ENCODE peak calls at places on chromosome 11, in eight cellular contexts. S is stimulated activated CD8-positive, alpha-beta memory T cell treated with anti-CD3 and anti-CD28 coated beads, Interleukin-15, amount 100 ng/mL, for 4 hours; Q is SW480; F is NCI-H2081; G is DMS 273 treated with DMSO at 0.1 percent for 48 hours; L is ovary; I is HL-60; Z is C1 segment of cervical spinal cord. V is an unnamed sample.

GRCh38 chr11:44763111-44763820 is 36.5 kb downstream of the TSPAN18 start:
- DNase-seq in S (no peak), Q (no peak), F (no peak), G (no peak), L (no peak), I (no peak), Z (no peak), V (no peak)

GRCh38 chr11:109508185-109508584 is 86.2 kb downstream of the C11orf87 start:
- DNase-seq in S (no peak), Q (no peak), F (no peak), G (no peak), L (no peak), I (no peak), Z (no peak), V (no peak)

GRCh38 chr11:74845978-74846517 is 97.4 kb downstream of the RNF169 start:
- DNase-seq in S (no peak), Q (no peak), F (no peak), G (no peak), L (no peak), I (no peak), Z (no peak), V (no peak)

GRCh38 chr11:68956547-68957254 is 24.1 kb downstream of the MRGPRD start:
- DNase-seq in S (no peak), Q (no peak), F (no peak), G (no peak), L (no peak), I (no peak), Z (no peak), V (no peak)

GRCh38 chr11:65446446-65447277 is 24.1 kb downstream of the NEAT1 start:
- DNase-seq in S (no peak), Q (peak; percentile 15), F (no peak), G (no peak), L (no peak), I (no peak), Z (no peak), V (peak; percentile 68)

GRCh38 chr11:63999349-64000025 is 13.2 kb downstream of the OTUB1 start:
- DNase-seq in S (peak; percentile 10), Q (no peak), F (no peak), G (no peak), L (peak; percentile 69), I (no peak), Z (no peak), V (peak; percentile 71)

GRCh38 chr11:65489706-65490310 is 9.0 kb upstream of the MALAT1 start:
- DNase-seq in S (no peak), Q (no peak), F (no peak), G (peak; percentile 34), L (peak; percentile 65), I (no peak), Z (no peak), V (peak; percentile 59)

GRCh38 chr11:34134765-34135164 is 29.3 kb downstream of the NAT10 start:
- DNase-seq in S (no peak), Q (no peak), F (no peak), G (no peak), L (no peak), I (no peak), Z (no peak), V (no peak)

GRCh38 chr11:72671144-72672099 is 2.8 kb downstream of the PDE2A start:
- DNase-seq in S (no peak), Q (no peak), F (no peak), G (no peak), L (no peak), I (no peak), Z (no peak), V (no peak)

GRCh38 chr11:2175659-2176058 is 4.0 kb upstream of the TH start:
- DNase-seq in S (no peak), Q (no peak), F (no peak), G (no peak), L (no peak), I (no peak), Z (no peak), V (no peak)

GRCh38 chr11:100870138-100870537 is 183.1 kb downstream of the ARHGAP42 start:
- DNase-seq in S (no peak), Q (no peak), F (no peak), G (no peak), L (no peak), I (no peak), Z (no peak), V (no peak)

GRCh38 chr11:1908579-1908978 is 10.9 kb upstream of the TNNT3 start:
- DNase-seq in S (no peak), Q (no peak), F (no peak), G (no peak), L (peak; percentile 6), I (no peak), Z (no peak), V (no peak)

GRCh38 chr11:9687736-9688494 is 24.0 kb downstream of the SWAP70 start:
- DNase-seq in S (no peak), Q (no peak), F (no peak), G (no peak), L (peak; percentile 35), I (peak; percentile 25), Z (no peak), V (no peak)

GRCh38 chr11:57778318-57779037 is 16.9 kb downstream of the CTNND1 start:
- DNase-seq in S (no peak), Q (peak; percentile 97), F (peak; percentile 59), G (peak; percentile 25), L (peak; percentile 92), I (no peak), Z (peak; percentile 69), V (peak; percentile 94)

GRCh38 chr11:15692739-15693138 is 578.0 kb downstream of the INSC start:
- DNase-seq in S (no peak), Q (peak; percentile 83), F (no peak), G (no peak), L (no peak), I (no peak), Z (no peak), V (no peak)

GRCh38 chr11:120210651-120211521 is at the start of gene OAF:
- DNase-seq in S (peak; percentile 32), Q (peak; percentile 74), F (peak; percentile 68), G (peak; percentile 10), L (peak; percentile 76), I (peak; percentile 72), Z (peak; percentile 37), V (peak; percentile 79)

GRCh38 chr11:128482512-128483191 is 104.7 kb downstream of the ETS1 start:
- DNase-seq in S (no peak), Q (no peak), F (no peak), G (no peak), L (no peak), I (no peak), Z (no peak), V (peak; percentile 72)

GRCh38 chr11:92035488-92035887 is 189.1 kb upstream of the FAT3 start:
- DNase-seq in S (no peak), Q (peak; percentile 8), F (no peak), G (no peak), L (no peak), I (no peak), Z (no peak), V (no peak)

GRCh38 chr11:112558691-112559090 is 298.0 kb upstream of the PLET1 start:
- DNase-seq in S (no peak), Q (no peak), F (no peak), G (no peak), L (no peak), I (no peak), Z (no peak), V (no peak)

GRCh38 chr11:2553886-2554285 is 109.1 kb downstream of the KCNQ1 start:
- DNase-seq in S (no peak), Q (no peak), F (no peak), G (no peak), L (no peak), I (no peak), Z (no peak), V (no peak)

GRCh38 chr11:73204711-73205121 is 13.4 kb upstream of the P2RY2 start:
- DNase-seq in S (no peak), Q (no peak), F (no peak), G (no peak), L (no peak), I (peak; percentile 97), Z (no peak), V (peak; percentile 54)

GRCh38 chr11:68914761-68915160 is 11.1 kb downstream of the IGHMBP2 start:
- DNase-seq in S (no peak), Q (no peak), F (no peak), G (no peak), L (no peak), I (no peak), Z (no peak), V (no peak)

GRCh38 chr11:47552086-47552580 is 799 bp downstream of the CELF1 start:
- DNase-seq in S (no peak), Q (peak; percentile 30), F (peak; percentile 37), G (no peak), L (no peak), I (peak; percentile 42), Z (no peak), V (peak; percentile 24)

GRCh38 chr11:58059011-58059358 is 28.2 kb downstream of the OR6Q1 start:
- DNase-seq in S (no peak), Q (peak; percentile 38), F (no peak), G (no peak), L (no peak), I (no peak), Z (no peak), V (no peak)

GRCh38 chr11:69086152-69086551 is 37.4 kb downstream of the TPCN2 start:
- DNase-seq in S (no peak), Q (no peak), F (no peak), G (no peak), L (no peak), I (no peak), Z (no peak), V (no peak)

GRCh38 chr11:68664906-68665305 is 19.4 kb upstream of the GAL start:
- DNase-seq in S (no peak), Q (no peak), F (no peak), G (no peak), L (no peak), I (no peak), Z (no peak), V (no peak)

GRCh38 chr11:118102721-118103261 is 16.0 kb upstream of the SMIM35 start:
- DNase-seq in S (no peak), Q (no peak), F (no peak), G (no peak), L (no peak), I (peak; percentile 19), Z (no peak), V (no peak)

GRCh38 chr11:12565406-12565805 is 108.8 kb upstream of the TEAD1 start:
- DNase-seq in S (no peak), Q (no peak), F (no peak), G (no peak), L (no peak), I (no peak), Z (no peak), V (no peak)

GRCh38 chr11:80214413-80214812 is 773.6 kb upstream of the TENM4 start:
- DNase-seq in S (no peak), Q (no peak), F (no peak), G (no peak), L (no peak), I (no peak), Z (no peak), V (no peak)

V was measured in left cardiac atrium.